ENCODE peak calls at places on chromosome 3, in five cellular contexts. One of them, this sample, is unnamed.

GRCh38 chr3:101128786-101129185 is 135.6 kb upstream of the ABI3BP start:
- DNase-seq in astrocyte of the spinal cord: no peak
- DNase-seq in AG09309: no peak
- DNase-seq in AG10803: no peak
- DNase-seq in brain microvascular endothelial cell: peak
- DNase-seq in this sample: peak

GRCh38 chr3:84836961-84837360 is 121.8 kb upstream of the CADM2 start:
- DNase-seq in astrocyte of the spinal cord: no peak
- DNase-seq in brain microvascular endothelial cell: no peak
- DNase-seq in AG09309: no peak
- DNase-seq in AG10803: no peak
- DNase-seq in this sample: no peak

GRCh38 chr3:127053979-127054378 is 71.1 kb downstream of the PLXNA1 start:
- DNase-seq in AG10803: no peak
- DNase-seq in AG09309: no peak
- DNase-seq in astrocyte of the spinal cord: no peak
- DNase-seq in brain microvascular endothelial cell: no peak
- DNase-seq in this sample: peak

GRCh38 chr3:123344941-123345594 is 103.8 kb downstream of the ADCY5 start:
- DNase-seq in brain microvascular endothelial cell: no peak
- DNase-seq in AG10803: no peak
- DNase-seq in AG09309: no peak
- DNase-seq in astrocyte of the spinal cord: peak
- DNase-seq in this sample: no peak

GRCh38 chr3:65107174-65107573 is 419.4 kb upstream of the ADAMTS9 start:
- DNase-seq in AG10803: no peak
- DNase-seq in astrocyte of the spinal cord: no peak
- DNase-seq in AG09309: no peak
- DNase-seq in brain microvascular endothelial cell: peak
- DNase-seq in this sample: peak

GRCh38 chr3:124158174-124158812 is 166.4 kb upstream of the ROPN1 start:
- DNase-seq in AG10803: no peak
- DNase-seq in AG09309: no peak
- DNase-seq in astrocyte of the spinal cord: no peak
- DNase-seq in brain microvascular endothelial cell: no peak
- DNase-seq in this sample: no peak

GRCh38 chr3:177569823-177570657 is 372.8 kb upstream of the TBL1XR1 start:
- DNase-seq in AG09309: peak
- DNase-seq in AG10803: peak
- DNase-seq in brain microvascular endothelial cell: no peak
- DNase-seq in astrocyte of the spinal cord: no peak
- DNase-seq in this sample: peak

GRCh38 chr3:33718595-33718907 is 497 bp upstream of the CLASP2 start:
- DNase-seq in AG09309: no peak
- DNase-seq in AG10803: no peak
- DNase-seq in astrocyte of the spinal cord: no peak
- DNase-seq in brain microvascular endothelial cell: no peak
- DNase-seq in this sample: no peak

GRCh38 chr3:183163563-183163962 is 1.0 kb upstream of the LAMP3 start:
- DNase-seq in astrocyte of the spinal cord: no peak
- DNase-seq in AG09309: no peak
- DNase-seq in AG10803: no peak
- DNase-seq in brain microvascular endothelial cell: no peak
- DNase-seq in this sample: no peak

GRCh38 chr3:82293867-82294266 is 532.4 kb upstream of the GBE1 start:
- DNase-seq in AG10803: no peak
- DNase-seq in brain microvascular endothelial cell: no peak
- DNase-seq in astrocyte of the spinal cord: no peak
- DNase-seq in AG09309: no peak
- DNase-seq in this sample: no peak

GRCh38 chr3:127751163-127751621 is 71.1 kb downstream of the MGLL start:
- DNase-seq in brain microvascular endothelial cell: no peak
- DNase-seq in AG10803: no peak
- DNase-seq in AG09309: no peak
- DNase-seq in astrocyte of the spinal cord: no peak
- DNase-seq in this sample: no peak

GRCh38 chr3:143476965-143477640 is 357.5 kb downstream of the CHST2 start:
- DNase-seq in AG10803: no peak
- DNase-seq in astrocyte of the spinal cord: no peak
- DNase-seq in brain microvascular endothelial cell: no peak
- DNase-seq in AG09309: no peak
- DNase-seq in this sample: peak

GRCh38 chr3:194275721-194276120 is 75.4 kb downstream of the CPN2 start:
- DNase-seq in AG09309: no peak
- DNase-seq in brain microvascular endothelial cell: no peak
- DNase-seq in astrocyte of the spinal cord: no peak
- DNase-seq in AG10803: no peak
- DNase-seq in this sample: no peak

GRCh38 chr3:156812521-156813335 is 13.4 kb upstream of the LEKR1 start:
- DNase-seq in AG09309: no peak
- DNase-seq in brain microvascular endothelial cell: peak
- DNase-seq in astrocyte of the spinal cord: peak
- DNase-seq in AG10803: peak
- DNase-seq in this sample: peak

GRCh38 chr3:9866639-9867038 is 13.4 kb downstream of the CIDEC start:
- DNase-seq in AG10803: peak
- DNase-seq in AG09309: no peak
- DNase-seq in brain microvascular endothelial cell: no peak
- DNase-seq in astrocyte of the spinal cord: no peak
- DNase-seq in this sample: peak

GRCh38 chr3:11600501-11601282 is 43.0 kb downstream of the VGLL4 start:
- DNase-seq in brain microvascular endothelial cell: peak
- DNase-seq in AG10803: peak
- DNase-seq in AG09309: peak
- DNase-seq in astrocyte of the spinal cord: peak
- DNase-seq in this sample: peak

GRCh38 chr3:89586676-89587075 is 479.3 kb downstream of the EPHA3 start:
- DNase-seq in brain microvascular endothelial cell: no peak
- DNase-seq in AG09309: no peak
- DNase-seq in astrocyte of the spinal cord: no peak
- DNase-seq in AG10803: no peak
- DNase-seq in this sample: no peak

GRCh38 chr3:152402698-152403456 is 134.1 kb downstream of the MBNL1 start:
- DNase-seq in brain microvascular endothelial cell: no peak
- DNase-seq in astrocyte of the spinal cord: no peak
- DNase-seq in AG09309: no peak
- DNase-seq in AG10803: peak
- DNase-seq in this sample: no peak

GRCh38 chr3:144809381-144809780 is 837.8 kb downstream of the DIPK2A start:
- DNase-seq in brain microvascular endothelial cell: no peak
- DNase-seq in AG09309: no peak
- DNase-seq in AG10803: no peak
- DNase-seq in astrocyte of the spinal cord: no peak
- DNase-seq in this sample: no peak

GRCh38 chr3:81958967-81959625 is 197.7 kb upstream of the GBE1 start:
- DNase-seq in astrocyte of the spinal cord: peak
- DNase-seq in AG10803: peak
- DNase-seq in AG09309: peak
- DNase-seq in brain microvascular endothelial cell: no peak
- DNase-seq in this sample: peak

GRCh38 chr3:190514163-190515153 is 573 bp downstream of the IL1RAP start:
- DNase-seq in brain microvascular endothelial cell: peak
- DNase-seq in AG09309: no peak
- DNase-seq in AG10803: peak
- DNase-seq in astrocyte of the spinal cord: peak
- DNase-seq in this sample: peak

GRCh38 chr3:9916346-9916733 is 558 bp upstream of the IL17RC start:
- DNase-seq in astrocyte of the spinal cord: peak
- DNase-seq in AG10803: peak
- DNase-seq in AG09309: no peak
- DNase-seq in brain microvascular endothelial cell: peak
- DNase-seq in this sample: peak

GRCh38 chr3:129121016-129121791 is 400 bp downstream of the RAB43 start:
- DNase-seq in astrocyte of the spinal cord: peak
- DNase-seq in brain microvascular endothelial cell: no peak
- DNase-seq in AG10803: no peak
- DNase-seq in AG09309: no peak
- DNase-seq in this sample: peak

GRCh38 chr3:185030399-185030798 is 122.5 kb downstream of the C3orf70 start:
- DNase-seq in brain microvascular endothelial cell: no peak
- DNase-seq in AG09309: no peak
- DNase-seq in AG10803: no peak
- DNase-seq in astrocyte of the spinal cord: no peak
- DNase-seq in this sample: no peak

GRCh38 chr3:181782306-181782924 is 70.7 kb downstream of the SOX2 start:
- DNase-seq in brain microvascular endothelial cell: peak
- DNase-seq in astrocyte of the spinal cord: peak
- DNase-seq in AG10803: peak
- DNase-seq in AG09309: no peak
- DNase-seq in this sample: peak

GRCh38 chr3:50303038-50303815 is at the start of gene HYAL1:
- DNase-seq in AG09309: no peak
- DNase-seq in astrocyte of the spinal cord: no peak
- DNase-seq in AG10803: no peak
- DNase-seq in brain microvascular endothelial cell: no peak
- DNase-seq in this sample: peak

GRCh38 chr3:55292360-55292759 is 194.7 kb downstream of the WNT5A start:
- DNase-seq in brain microvascular endothelial cell: no peak
- DNase-seq in AG10803: no peak
- DNase-seq in AG09309: no peak
- DNase-seq in astrocyte of the spinal cord: no peak
- DNase-seq in this sample: no peak

GRCh38 chr3:122111974-122112373 is 56.8 kb downstream of the CD86 start:
- DNase-seq in astrocyte of the spinal cord: no peak
- DNase-seq in AG10803: no peak
- DNase-seq in AG09309: no peak
- DNase-seq in brain microvascular endothelial cell: no peak
- DNase-seq in this sample: no peak

GRCh38 chr3:137988152-137988551 is 21.8 kb upstream of the CLDN18 start:
- DNase-seq in brain microvascular endothelial cell: no peak
- DNase-seq in astrocyte of the spinal cord: no peak
- DNase-seq in AG10803: no peak
- DNase-seq in AG09309: no peak
- DNase-seq in this sample: no peak

GRCh38 chr3:110562621-110563020 is 509.0 kb upstream of the NECTIN3 start:
- DNase-seq in astrocyte of the spinal cord: peak
- DNase-seq in AG09309: no peak
- DNase-seq in AG10803: no peak
- DNase-seq in brain microvascular endothelial cell: peak
- DNase-seq in this sample: peak

GRCh38 chr3:105518806-105519418 is 152.2 kb downstream of the ALCAM start:
- DNase-seq in brain microvascular endothelial cell: peak
- DNase-seq in AG10803: peak
- DNase-seq in astrocyte of the spinal cord: peak
- DNase-seq in AG09309: peak
- DNase-seq in this sample: peak
- TF ChIP-seq CTCF in brain microvascular endothelial cell: peak
- TF ChIP-seq CTCF in AG10803: peak
- TF ChIP-seq CTCF in astrocyte of the spinal cord: peak
- TF ChIP-seq CTCF in AG09309: peak
- TF ChIP-seq CTCF in this sample: peak

GRCh38 chr3:40847571-40847992 is 322.8 kb downstream of the ZNF621 start:
- DNase-seq in AG10803: peak
- DNase-seq in brain microvascular endothelial cell: peak
- DNase-seq in AG09309: no peak
- DNase-seq in astrocyte of the spinal cord: peak
- DNase-seq in this sample: peak
- TF ChIP-seq CTCF in AG10803: peak
- TF ChIP-seq CTCF in brain microvascular endothelial cell: peak
- TF ChIP-seq CTCF in AG09309: no peak
- TF ChIP-seq CTCF in astrocyte of the spinal cord: peak
- TF ChIP-seq CTCF in this sample: no peak

DNA sequence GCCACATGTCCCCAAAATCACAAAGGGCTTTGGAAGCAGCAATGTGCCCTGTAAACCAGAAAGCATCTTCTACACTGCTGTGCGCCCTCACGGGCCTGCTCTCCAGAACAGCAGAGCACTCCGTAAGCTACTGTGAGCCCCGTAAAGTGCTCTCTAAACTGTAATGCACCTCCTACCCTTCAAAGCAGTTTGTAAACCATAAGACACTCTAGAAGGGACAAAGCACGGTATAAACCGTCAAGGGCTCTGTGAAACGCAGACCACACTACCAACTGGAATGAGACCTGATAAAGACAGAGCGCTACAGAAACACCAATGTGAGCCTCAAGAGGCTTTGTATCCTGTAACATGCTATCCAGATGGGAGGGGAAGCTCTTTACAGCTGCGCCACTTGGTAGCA is 51.1 kb upstream of the FGD5 start:
- DNase-seq in astrocyte of the spinal cord: no peak
- DNase-seq in brain microvascular endothelial cell: no peak
- DNase-seq in AG09309: no peak
- DNase-seq in AG10803: no peak
- DNase-seq in this sample: no peak
- TF ChIP-seq CTCF in astrocyte of the spinal cord: no peak
- TF ChIP-seq CTCF in brain microvascular endothelial cell: no peak
- TF ChIP-seq CTCF in AG09309: no peak
- TF ChIP-seq CTCF in AG10803: no peak
- TF ChIP-seq CTCF in this sample: no peak

DNA sequence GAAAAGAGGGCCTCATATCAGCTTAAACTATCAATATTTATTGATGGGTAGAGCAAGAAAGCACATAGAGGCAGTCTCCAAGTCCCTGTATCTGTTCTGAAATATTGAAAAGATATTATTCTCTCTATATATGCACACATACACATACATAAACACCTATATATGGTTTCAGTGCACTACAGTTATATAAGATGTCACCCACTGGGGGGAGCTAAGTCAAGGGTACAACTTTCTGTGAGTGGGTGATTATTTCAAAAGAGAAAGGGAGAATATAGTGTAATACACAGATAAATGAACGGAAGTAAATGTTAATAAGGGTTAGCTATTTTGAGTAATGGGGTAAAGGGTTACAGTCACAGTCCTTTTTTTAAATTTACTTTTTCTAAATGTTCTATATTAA is 8.8 kb downstream of the SNTN start:
- DNase-seq in astrocyte of the spinal cord: no peak
- DNase-seq in AG09309: no peak
- DNase-seq in AG10803: no peak
- DNase-seq in brain microvascular endothelial cell: peak
- DNase-seq in this sample: peak
- TF ChIP-seq CTCF in astrocyte of the spinal cord: peak
- TF ChIP-seq CTCF in AG09309: peak
- TF ChIP-seq CTCF in AG10803: peak
- TF ChIP-seq CTCF in brain microvascular endothelial cell: peak
- TF ChIP-seq CTCF in this sample: peak